ENCODE peak calls at places on chromosomes 13 and 19, in six cellular contexts. Q is left ventricle myocardium inferior; E is mesenteric fat pad; P is ascending aorta; M is germinal center; L is stimulated activated CD4-positive, alpha-beta T cell treated with anti-CD3 and anti-CD28 coated beads, Interleukin-1b, Interleukin-23, amount 100 ng/mL, for 24 hours. K is an unnamed sample.
A peak's percentile ranks its signal among the peaks of the same experiment; 100 is the strongest.

GRCh38 chr19:53538378-53539109 is 599 bp downstream of the ZNF331 start:
- DNase-seq in M (no peak), E (peak; percentile 87), P (no peak), L (no peak), Q (no peak), K (peak; percentile 22)

GRCh38 chr13:75473472-75473871 is 8.5 kb downstream of the TBC1D4 start:
- DNase-seq in M (no peak), L (no peak), E (no peak), Q (no peak), P (no peak), K (no peak)

GRCh38 chr13:94351292-94352000 is 128.0 kb downstream of the DCT start:
- DNase-seq in Q (no peak), M (no peak), P (no peak), E (no peak), L (no peak), K (no peak)

GRCh38 chr13:35812730-35813129 is 318.5 kb downstream of the DCLK1 start:
- DNase-seq in Q (no peak), P (no peak), E (no peak), L (no peak), M (no peak), K (no peak)

GRCh38 chr19:5343848-5344247 is 3.2 kb upstream of the PTPRS start:
- DNase-seq in E (no peak), L (no peak), P (no peak), M (no peak), Q (no peak), K (no peak)

GRCh38 chr13:30551194-30551593 is 66.5 kb upstream of the USPL1 start:
- DNase-seq in Q (no peak), E (no peak), P (no peak), L (no peak), M (peak; percentile 33), K (no peak)

GRCh38 chr13:101258071-101258470 is 158.2 kb downstream of the NALCN start:
- DNase-seq in M (no peak), P (no peak), Q (no peak), E (no peak), L (no peak), K (no peak)

GRCh38 chr13:76879211-76879875 is 6.9 kb downstream of the KCTD12 start:
- DNase-seq in M (peak; percentile 32), P (peak; percentile 91), E (no peak), L (no peak), Q (peak; percentile 66), K (no peak)

GRCh38 chr19:46670874-46671273 is 9.9 kb upstream of the DACT3 start:
- DNase-seq in E (no peak), Q (no peak), M (no peak), L (no peak), P (no peak), K (no peak)

GRCh38 chr13:20974981-20975585 is 72.5 kb upstream of the XPO4 start:
- DNase-seq in M (no peak), L (no peak), P (no peak), Q (no peak), E (peak; percentile 59), K (no peak)

GRCh38 chr19:33902802-33903488 is 106.3 kb downstream of the KCTD15 start:
- DNase-seq in P (no peak), Q (no peak), M (no peak), L (no peak), E (no peak), K (no peak)

GRCh38 chr13:106110241-106110855 is 425.1 kb downstream of the EFNB2 start:
- DNase-seq in E (no peak), P (no peak), M (no peak), Q (no peak), L (no peak), K (no peak)

GRCh38 chr13:102197193-102197592 is 204.7 kb downstream of the FGF14 start:
- DNase-seq in Q (no peak), L (no peak), M (no peak), E (no peak), P (no peak), K (no peak)

GRCh38 chr19:30677702-30678101 is 305.5 kb downstream of the ZNF536 start:
- DNase-seq in M (no peak), E (peak; percentile 60), Q (no peak), P (no peak), L (no peak), K (no peak)

GRCh38 chr19:11225172-11225571 is 14.2 kb upstream of the ANGPTL8 start:
- DNase-seq in L (no peak), E (no peak), Q (no peak), P (no peak), M (no peak), K (no peak)

GRCh38 chr13:71055644-71056043 is 811.4 kb downstream of the DACH1 start:
- DNase-seq in P (no peak), M (no peak), E (no peak), L (no peak), Q (no peak), K (no peak)

GRCh38 chr19:35913589-35913988 is 5.5 kb upstream of the TYROBP start:
- DNase-seq in L (no peak), P (no peak), E (no peak), Q (no peak), M (no peak), K (no peak)

GRCh38 chr13:40484981-40485380 is 181.5 kb downstream of the FOXO1 start:
- DNase-seq in L (no peak), M (no peak), Q (no peak), E (no peak), P (no peak), K (no peak)

GRCh38 chr19:13163609-13164364 is 13.6 kb downstream of the IER2 start:
- DNase-seq in E (peak; percentile 92), P (peak; percentile 93), M (peak; percentile 45), L (no peak), Q (peak; percentile 67), K (no peak)

GRCh38 chr13:36997716-36998427 is 1.3 kb downstream of the ALG5 start:
- DNase-seq in L (no peak), E (no peak), P (no peak), Q (no peak), M (no peak), K (no peak)

GRCh38 chr13:114080739-114081561 is 51.5 kb downstream of the RASA3 start:
- DNase-seq in Q (peak; percentile 9), L (no peak), E (peak; percentile 87), P (peak; percentile 55), M (no peak), K (no peak)

GRCh38 chr13:79306650-79307049 is 99.4 kb downstream of the RBM26 start:
- DNase-seq in Q (no peak), E (no peak), M (no peak), L (no peak), P (no peak), K (no peak)

GRCh38 chr13:76307157-76307556 is 579.0 kb downstream of the KCTD12 start:
- DNase-seq in L (no peak), Q (no peak), M (no peak), P (no peak), E (no peak), K (no peak)

GRCh38 chr19:33192010-33192409 is 2.1 kb upstream of the LRP3 start:
- DNase-seq in M (no peak), E (no peak), Q (no peak), L (no peak), P (no peak), K (no peak)

GRCh38 chr13:68509734-68510621 is 1279.8 kb upstream of the PCDH9 start:
- DNase-seq in Q (no peak), M (no peak), E (no peak), P (no peak), L (no peak), K (no peak)

GRCh38 chr13:51958217-51958547 is 53.1 kb downstream of the ATP7B start:
- DNase-seq in M (no peak), E (no peak), L (no peak), P (no peak), Q (no peak), K (no peak)

GRCh38 chr19:56566904-56567273 is 379 bp upstream of the ZNF470 start:
- DNase-seq in E (peak; percentile 90), M (peak; percentile 48), Q (peak; percentile 67), L (peak; percentile 4), P (peak; percentile 68), K (peak; percentile 36)

GRCh38 chr13:78709028-78709427 is 50.1 kb upstream of the OBI1 start:
- DNase-seq in M (no peak), P (no peak), E (no peak), L (no peak), Q (no peak), K (no peak)

GRCh38 chr19:52188822-52189744 is 769 bp upstream of the PPP2R1A start:
- DNase-seq in Q (peak; percentile 83), M (no peak), P (no peak), E (no peak), L (peak; percentile 89), K (peak; percentile 68)

GRCh38 chr19:49682274-49682673 is 5.2 kb downstream of the PRMT1 start:
- DNase-seq in Q (no peak), L (no peak), E (no peak), P (no peak), M (no peak), K (no peak)

GRCh38 chr13:61148691-61149332 is 266.8 kb downstream of the PCDH20 start:
- DNase-seq in Q (no peak), M (no peak), P (no peak), E (no peak), L (no peak), K (no peak)

GRCh38 chr19:2949939-2950285 is 5.1 kb upstream of the ZNF77 start:
- DNase-seq in E (no peak), Q (no peak), P (no peak), M (no peak), L (no peak), K (no peak)

GRCh38 chr19:24054044-24054935 is 32.7 kb upstream of the ZNF254 start:
- DNase-seq in E (no peak), Q (no peak), P (no peak), L (no peak), M (no peak), K (no peak)

GRCh38 chr13:33487575-33488243 is 202.2 kb upstream of the STARD13 start:
- DNase-seq in M (peak; percentile 2), L (no peak), E (no peak), Q (no peak), P (peak; percentile 65), K (no peak)

GRCh38 chr19:42350417-42350816 is 25.0 kb downstream of the MEGF8 start:
- DNase-seq in E (no peak), M (no peak), Q (no peak), P (no peak), L (no peak), K (no peak)

GRCh38 chr19:40274585-40275544 is 10.3 kb downstream of the AKT2 start:
- DNase-seq in E (no peak), Q (no peak), P (no peak), M (peak; percentile 64), L (no peak), K (no peak)

GRCh38 chr19:29773141-29773540 is 38.6 kb upstream of the CCNE1 start:
- DNase-seq in P (no peak), L (no peak), E (no peak), Q (no peak), M (no peak), K (no peak)

GRCh38 chr13:30580852-30581502 is 36.7 kb upstream of the USPL1 start:
- DNase-seq in M (no peak), Q (no peak), P (no peak), L (no peak), E (no peak), K (no peak)

GRCh38 chr13:41492432-41493267 is 35.3 kb downstream of the RGCC start:
- DNase-seq in P (no peak), Q (no peak), M (peak; percentile 30), L (no peak), E (no peak), K (no peak)

K was measured in anterior cingulate cortex.